ENCODE peak calls at places on chromosomes 6 and 20, in seven cellular contexts. One of them, this sample, is unnamed. For H3K36me3, the result is how much of the 10 kb centered on the place peaks cover.

GRCh38 chr20:33893314-33893713 is 82.2 kb downstream of the CHMP4B start:
- DNase-seq in breast epithelium: no peak
- DNase-seq in transverse colon: no peak
- DNase-seq in uterus: no peak
- DNase-seq in cardiac muscle cell: peak
- DNase-seq in brain microvascular endothelial cell: peak
- DNase-seq in IMR-90: peak
- DNase-seq in this sample: no peak

GRCh38 chr6:120608826-120609225 is 725.5 kb downstream of the TBC1D32 start:
- DNase-seq in breast epithelium: no peak
- DNase-seq in transverse colon: no peak
- DNase-seq in uterus: no peak
- DNase-seq in cardiac muscle cell: no peak
- DNase-seq in brain microvascular endothelial cell: peak
- DNase-seq in IMR-90: no peak
- DNase-seq in this sample: no peak

GRCh38 chr6:157505912-157506491 is 125.0 kb downstream of the ZDHHC14 start:
- DNase-seq in breast epithelium: no peak
- DNase-seq in transverse colon: no peak
- DNase-seq in uterus: no peak
- DNase-seq in cardiac muscle cell: no peak
- DNase-seq in brain microvascular endothelial cell: no peak
- DNase-seq in IMR-90: no peak
- DNase-seq in this sample: no peak

GRCh38 chr20:43389839-43390626 is 67.7 kb upstream of the SRSF6 start:
- DNase-seq in breast epithelium: no peak
- DNase-seq in transverse colon: no peak
- DNase-seq in uterus: no peak
- DNase-seq in cardiac muscle cell: no peak
- DNase-seq in brain microvascular endothelial cell: no peak
- DNase-seq in IMR-90: no peak
- DNase-seq in this sample: no peak

GRCh38 chr20:4297141-4297826 is 281.9 kb upstream of the RNF24 start:
- DNase-seq in breast epithelium: no peak
- DNase-seq in transverse colon: no peak
- DNase-seq in uterus: peak
- DNase-seq in cardiac muscle cell: peak
- DNase-seq in brain microvascular endothelial cell: peak
- DNase-seq in IMR-90: peak
- DNase-seq in this sample: no peak

GRCh38 chr6:41799517-41799916 is 12.0 kb downstream of the TOMM6 start:
- DNase-seq in breast epithelium: no peak
- DNase-seq in transverse colon: no peak
- DNase-seq in uterus: no peak
- DNase-seq in cardiac muscle cell: no peak
- DNase-seq in brain microvascular endothelial cell: no peak
- DNase-seq in IMR-90: no peak
- DNase-seq in this sample: no peak

GRCh38 chr20:12090920-12091319 is 173.2 kb downstream of the BTBD3 start:
- DNase-seq in breast epithelium: no peak
- DNase-seq in transverse colon: no peak
- DNase-seq in uterus: no peak
- DNase-seq in cardiac muscle cell: no peak
- DNase-seq in brain microvascular endothelial cell: no peak
- DNase-seq in IMR-90: no peak
- DNase-seq in this sample: no peak

GRCh38 chr6:135938588-135939215 is 87.2 kb downstream of the PDE7B start:
- DNase-seq in breast epithelium: no peak
- DNase-seq in transverse colon: no peak
- DNase-seq in uterus: peak
- DNase-seq in cardiac muscle cell: peak
- DNase-seq in brain microvascular endothelial cell: peak
- DNase-seq in IMR-90: peak
- DNase-seq in this sample: no peak

GRCh38 chr6:4319992-4320683 is 184.8 kb upstream of the ECI2 start:
- DNase-seq in breast epithelium: no peak
- DNase-seq in transverse colon: no peak
- DNase-seq in uterus: no peak
- DNase-seq in cardiac muscle cell: peak
- DNase-seq in brain microvascular endothelial cell: peak
- DNase-seq in IMR-90: peak
- DNase-seq in this sample: no peak

GRCh38 chr6:157974341-157974894 is 7.2 kb upstream of the SYNJ2 start:
- DNase-seq in breast epithelium: no peak
- DNase-seq in transverse colon: no peak
- DNase-seq in uterus: no peak
- DNase-seq in cardiac muscle cell: peak
- DNase-seq in brain microvascular endothelial cell: peak
- DNase-seq in IMR-90: peak
- DNase-seq in this sample: no peak

GRCh38 chr20:20849126-20849525 is 136.7 kb upstream of the RALGAPA2 start:
- DNase-seq in breast epithelium: no peak
- DNase-seq in transverse colon: no peak
- DNase-seq in uterus: no peak
- DNase-seq in cardiac muscle cell: no peak
- DNase-seq in brain microvascular endothelial cell: no peak
- DNase-seq in IMR-90: no peak
- DNase-seq in this sample: no peak

GRCh38 chr6:161058746-161059145 is 67.2 kb downstream of the MAP3K4 start:
- DNase-seq in breast epithelium: no peak
- DNase-seq in transverse colon: no peak
- DNase-seq in uterus: no peak
- DNase-seq in cardiac muscle cell: no peak
- DNase-seq in brain microvascular endothelial cell: no peak
- DNase-seq in IMR-90: peak
- DNase-seq in this sample: no peak

GRCh38 chr6:52573295-52573694 is 3.6 kb downstream of the TRAM2 start:
- DNase-seq in breast epithelium: no peak
- DNase-seq in transverse colon: no peak
- DNase-seq in uterus: no peak
- DNase-seq in cardiac muscle cell: peak
- DNase-seq in brain microvascular endothelial cell: no peak
- DNase-seq in IMR-90: no peak
- DNase-seq in this sample: no peak

GRCh38 chr6:5433324-5433723 is 172.0 kb downstream of the FARS2 start:
- DNase-seq in breast epithelium: no peak
- DNase-seq in transverse colon: no peak
- DNase-seq in uterus: no peak
- DNase-seq in cardiac muscle cell: no peak
- DNase-seq in brain microvascular endothelial cell: no peak
- DNase-seq in IMR-90: no peak
- DNase-seq in this sample: no peak

GRCh38 chr6:169816054-169816453 is 64.6 kb downstream of the ERMARD start:
- DNase-seq in breast epithelium: no peak
- DNase-seq in transverse colon: no peak
- DNase-seq in uterus: no peak
- DNase-seq in cardiac muscle cell: no peak
- DNase-seq in brain microvascular endothelial cell: no peak
- DNase-seq in IMR-90: no peak
- DNase-seq in this sample: no peak

GRCh38 chr6:101800598-101800997 is 407.1 kb downstream of the GRIK2 start:
- DNase-seq in breast epithelium: no peak
- DNase-seq in transverse colon: no peak
- DNase-seq in uterus: no peak
- DNase-seq in cardiac muscle cell: no peak
- DNase-seq in brain microvascular endothelial cell: no peak
- DNase-seq in IMR-90: no peak
- DNase-seq in this sample: no peak

GRCh38 chr6:124964084-124964763 is 2.0 kb downstream of the RNF217 start:
- DNase-seq in breast epithelium: no peak
- DNase-seq in transverse colon: peak
- DNase-seq in uterus: peak
- DNase-seq in cardiac muscle cell: peak
- DNase-seq in brain microvascular endothelial cell: no peak
- DNase-seq in IMR-90: peak
- DNase-seq in this sample: peak

GRCh38 chr20:20441259-20441658 is 73.4 kb downstream of the INSM1 start:
- DNase-seq in breast epithelium: no peak
- DNase-seq in transverse colon: no peak
- DNase-seq in uterus: no peak
- DNase-seq in cardiac muscle cell: no peak
- DNase-seq in brain microvascular endothelial cell: no peak
- DNase-seq in IMR-90: no peak
- DNase-seq in this sample: peak

GRCh38 chr6:33905081-33905609 is 101.3 kb upstream of the MLN start:
- DNase-seq in breast epithelium: no peak
- DNase-seq in transverse colon: no peak
- DNase-seq in uterus: no peak
- DNase-seq in cardiac muscle cell: no peak
- DNase-seq in brain microvascular endothelial cell: no peak
- DNase-seq in IMR-90: no peak
- DNase-seq in this sample: no peak

GRCh38 chr20:56515657-56516381 is 8.7 kb upstream of the FAM209A start:
- DNase-seq in breast epithelium: no peak
- DNase-seq in transverse colon: no peak
- DNase-seq in uterus: no peak
- DNase-seq in cardiac muscle cell: peak
- DNase-seq in brain microvascular endothelial cell: no peak
- DNase-seq in IMR-90: peak
- DNase-seq in this sample: no peak
- H3K36me3 ChIP-seq in breast epithelium: under half
- H3K36me3 ChIP-seq in transverse colon: under half
- H3K36me3 ChIP-seq in uterus: under half
- H3K36me3 ChIP-seq in cardiac muscle cell: under half
- H3K36me3 ChIP-seq in brain microvascular endothelial cell: under half
- H3K36me3 ChIP-seq in IMR-90: under half
- H3K36me3 ChIP-seq in this sample: under half

DNA sequence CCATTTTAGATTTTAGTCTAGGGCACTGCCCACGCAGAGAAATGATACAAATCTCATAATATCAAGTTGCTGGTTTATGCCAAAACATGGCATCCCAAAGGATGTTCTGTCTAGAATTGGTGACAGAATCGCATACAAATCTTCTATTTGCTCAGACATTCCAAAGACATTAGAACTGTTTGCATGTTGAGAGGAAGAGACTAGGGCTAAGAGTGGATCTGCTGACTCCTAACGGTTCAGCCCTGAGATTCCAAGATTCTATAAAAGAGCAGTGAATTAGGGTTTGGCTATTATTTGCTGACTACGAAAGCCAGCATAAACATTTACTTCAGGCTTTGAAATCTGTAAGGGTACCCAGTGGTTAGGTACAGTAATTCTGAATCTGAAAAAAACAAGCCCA is 3.6 kb downstream of the EPB41L2 start:
- DNase-seq in breast epithelium: no peak
- DNase-seq in transverse colon: no peak
- DNase-seq in uterus: no peak
- DNase-seq in cardiac muscle cell: peak
- DNase-seq in brain microvascular endothelial cell: peak
- DNase-seq in IMR-90: peak
- DNase-seq in this sample: no peak
- TF ChIP-seq CTCF in breast epithelium: no peak
- TF ChIP-seq CTCF in transverse colon: no peak
- TF ChIP-seq CTCF in uterus: no peak
- TF ChIP-seq CTCF in cardiac muscle cell: peak
- TF ChIP-seq CTCF in brain microvascular endothelial cell: no peak
- TF ChIP-seq CTCF in IMR-90: peak
- TF ChIP-seq CTCF in this sample: no peak

DNA sequence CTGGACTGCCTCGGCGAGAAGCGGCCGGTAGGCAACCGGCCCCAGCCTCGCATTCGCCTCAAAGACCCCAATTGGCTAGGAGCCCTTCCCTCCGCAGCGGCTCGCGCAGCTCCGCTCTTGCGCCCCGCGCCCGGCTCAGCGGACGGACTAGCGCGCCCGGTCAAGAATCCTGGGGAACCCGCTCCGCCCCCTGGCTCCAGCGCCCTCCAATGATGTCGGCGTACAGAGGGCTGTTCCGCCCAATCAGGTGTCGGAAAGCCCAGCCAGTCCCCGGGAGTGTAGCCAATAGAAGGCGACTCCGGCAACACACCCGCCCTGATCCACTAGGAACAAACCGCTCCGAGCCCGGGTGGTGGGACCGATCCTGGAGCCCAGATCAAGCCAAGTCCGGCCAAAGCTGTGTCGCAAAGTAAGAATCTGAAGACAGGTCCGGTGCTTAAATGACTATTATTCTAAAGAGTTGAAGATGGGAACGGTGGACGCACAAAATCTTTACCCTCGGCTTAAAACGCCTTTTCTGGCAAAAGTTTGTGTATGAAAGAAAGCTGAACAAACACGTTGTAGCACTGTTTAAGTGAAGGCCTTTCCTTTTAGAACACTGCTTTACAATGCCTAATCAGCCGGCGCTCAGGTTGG is 132.2 kb downstream of the OGFRL1 start:
- DNase-seq in breast epithelium: peak
- DNase-seq in transverse colon: peak
- DNase-seq in uterus: peak
- DNase-seq in cardiac muscle cell: peak
- DNase-seq in brain microvascular endothelial cell: peak
- DNase-seq in IMR-90: peak
- DNase-seq in this sample: peak
- H3K4me3 ChIP-seq in breast epithelium: peak
- H3K4me3 ChIP-seq in transverse colon: peak
- H3K4me3 ChIP-seq in uterus: peak
- H3K4me3 ChIP-seq in cardiac muscle cell: peak
- H3K4me3 ChIP-seq in brain microvascular endothelial cell: peak
- H3K4me3 ChIP-seq in IMR-90: peak
- H3K4me3 ChIP-seq in this sample: peak

GRCh38 chr20:50943091-50943490 is 11.9 kb upstream of the ADNP start:
- DNase-seq in breast epithelium: no peak
- DNase-seq in transverse colon: no peak
- DNase-seq in uterus: no peak
- DNase-seq in cardiac muscle cell: no peak
- DNase-seq in brain microvascular endothelial cell: no peak
- DNase-seq in IMR-90: no peak
- DNase-seq in this sample: no peak

GRCh38 chr20:50953196-50953595 is 5.1 kb downstream of the DPM1 start:
- DNase-seq in breast epithelium: no peak
- DNase-seq in transverse colon: no peak
- DNase-seq in uterus: no peak
- DNase-seq in cardiac muscle cell: no peak
- DNase-seq in brain microvascular endothelial cell: no peak
- DNase-seq in IMR-90: no peak
- DNase-seq in this sample: no peak

GRCh38 chr20:50953821-50954220 is 4.5 kb downstream of the DPM1 start:
- DNase-seq in breast epithelium: no peak
- DNase-seq in transverse colon: no peak
- DNase-seq in uterus: no peak
- DNase-seq in cardiac muscle cell: no peak
- DNase-seq in brain microvascular endothelial cell: no peak
- DNase-seq in IMR-90: no peak
- DNase-seq in this sample: no peak

DNA sequence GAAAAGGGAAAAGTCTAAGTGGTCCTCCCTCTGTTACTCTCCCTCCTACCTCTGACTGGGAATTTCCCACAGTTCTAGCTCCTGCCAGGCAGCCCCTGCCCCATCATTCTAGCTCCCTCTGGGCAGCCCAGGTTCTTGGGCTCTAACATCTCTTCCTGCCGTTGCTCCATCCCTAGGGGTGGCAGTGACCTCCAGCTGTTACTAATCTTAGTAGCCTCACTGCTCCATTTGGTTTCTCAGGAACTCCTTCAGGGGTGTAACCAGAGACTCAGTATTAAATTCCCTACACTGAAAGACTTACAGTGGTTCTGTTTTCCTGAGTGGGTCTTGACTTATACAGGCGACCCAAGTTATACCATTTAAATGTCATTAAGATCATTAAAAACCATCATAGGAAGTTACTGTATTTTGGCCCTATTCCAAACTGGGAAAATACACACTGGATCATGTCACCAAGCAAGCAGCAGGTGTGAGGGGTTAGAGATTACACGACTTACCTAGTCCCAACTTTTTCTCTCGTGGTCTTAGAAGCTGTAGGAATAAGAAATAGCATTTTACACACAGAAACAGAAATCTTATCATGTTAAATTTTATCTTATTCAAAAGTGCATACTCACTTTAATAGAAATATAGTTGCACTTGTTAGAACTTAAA is 10.1 kb downstream of the DPM1 start:
- DNase-seq in breast epithelium: no peak
- DNase-seq in transverse colon: no peak
- DNase-seq in uterus: no peak
- DNase-seq in cardiac muscle cell: no peak
- DNase-seq in brain microvascular endothelial cell: no peak
- DNase-seq in IMR-90: no peak
- DNase-seq in this sample: no peak
- H3K36me3 ChIP-seq in breast epithelium: under half
- H3K36me3 ChIP-seq in transverse colon: half or more
- H3K36me3 ChIP-seq in uterus: under half
- H3K36me3 ChIP-seq in cardiac muscle cell: half or more
- H3K36me3 ChIP-seq in brain microvascular endothelial cell: half or more
- H3K36me3 ChIP-seq in IMR-90: under half
- H3K36me3 ChIP-seq in this sample: under half

This sample was measured in colonic mucosa.